ENCODE peak calls at places on chromosomes 1 and 21, in six cellular contexts. One of them, this sample, is unnamed.

GRCh38 chr1:193069748-193070394 is 10.5 kb downstream of the RO60 start:
- DNase-seq in LHCN-M2: peak
- DNase-seq in H9: peak
- DNase-seq in pons: no peak
- DNase-seq in HT1080: peak
- DNase-seq in left colon: no peak
- DNase-seq in this sample: no peak

GRCh38 chr21:16082038-16082816 is 352.4 kb downstream of the USP25 start:
- DNase-seq in LHCN-M2: peak
- DNase-seq in H9: no peak
- DNase-seq in pons: peak
- DNase-seq in HT1080: peak
- DNase-seq in left colon: no peak
- DNase-seq in this sample: peak

GRCh38 chr1:9341301-9341845 is 48.7 kb downstream of the SPSB1 start:
- DNase-seq in LHCN-M2: no peak
- DNase-seq in H9: no peak
- DNase-seq in pons: no peak
- DNase-seq in HT1080: no peak
- DNase-seq in left colon: no peak
- DNase-seq in this sample: no peak

GRCh38 chr1:165539306-165539705 is 4.5 kb upstream of the LRRC52 start:
- DNase-seq in LHCN-M2: peak
- DNase-seq in H9: no peak
- DNase-seq in pons: no peak
- DNase-seq in HT1080: peak
- DNase-seq in left colon: no peak
- DNase-seq in this sample: peak

GRCh38 chr1:44696789-44697188 is 22.3 kb downstream of the ARMH1 start:
- DNase-seq in LHCN-M2: no peak
- DNase-seq in H9: no peak
- DNase-seq in pons: no peak
- DNase-seq in HT1080: no peak
- DNase-seq in left colon: no peak
- DNase-seq in this sample: no peak

GRCh38 chr1:71667224-71667623 is 586.4 kb upstream of the ZRANB2 start:
- DNase-seq in LHCN-M2: peak
- DNase-seq in H9: no peak
- DNase-seq in pons: no peak
- DNase-seq in HT1080: no peak
- DNase-seq in left colon: no peak
- DNase-seq in this sample: peak

GRCh38 chr1:20430355-20431290 is 55.4 kb downstream of the CAMK2N1 start:
- DNase-seq in LHCN-M2: no peak
- DNase-seq in H9: peak
- DNase-seq in pons: peak
- DNase-seq in HT1080: no peak
- DNase-seq in left colon: peak
- DNase-seq in this sample: peak

GRCh38 chr21:21148514-21148913 is 150.3 kb downstream of the NCAM2 start:
- DNase-seq in LHCN-M2: no peak
- DNase-seq in H9: no peak
- DNase-seq in pons: no peak
- DNase-seq in HT1080: no peak
- DNase-seq in left colon: no peak
- DNase-seq in this sample: no peak

GRCh38 chr1:32992489-32993214 is 28.0 kb upstream of the RNF19B start:
- DNase-seq in LHCN-M2: peak
- DNase-seq in H9: peak
- DNase-seq in pons: peak
- DNase-seq in HT1080: peak
- DNase-seq in left colon: peak
- DNase-seq in this sample: peak

GRCh38 chr1:153745417-153745816 is 17.6 kb downstream of the INTS3 start:
- DNase-seq in LHCN-M2: no peak
- DNase-seq in H9: peak
- DNase-seq in pons: no peak
- DNase-seq in HT1080: no peak
- DNase-seq in left colon: no peak
- DNase-seq in this sample: no peak

This sample was measured in myocyte.